ENCODE peak calls at places on chromosomes 2 and 18, in nine cellular contexts. T, D, V, W, N, P, S, J and X are unnamed samples.

GRCh38 chr18:7958081-7958896 is 391.2 kb downstream of the PTPRM start:
- DNase-seq in T (no peak), D (no peak), V (no peak), W (no peak), N (no peak), P (no peak), S (peak; percentile 20), J (no peak), X (no peak)

GRCh38 chr2:170878061-170878460 is 51.0 kb upstream of the GORASP2 start:
- DNase-seq in T (no peak), D (no peak), V (no peak), W (no peak), N (no peak), P (no peak), S (no peak), J (no peak), X (no peak)

GRCh38 chr18:51195602-51196115 is 1.8 kb downstream of the MEX3C start:
- DNase-seq in T (no peak), D (peak; percentile 18), V (no peak), W (no peak), N (peak; percentile 94), P (no peak), S (no peak), J (peak; percentile 87), X (peak; percentile 49)

GRCh38 chr2:84970956-84971798 is at the start of gene KCMF1:
- DNase-seq in T (no peak), D (no peak), V (peak; percentile 20), W (peak; percentile 95), N (peak; percentile 73), P (peak; percentile 62), S (no peak), J (peak; percentile 92), X (peak; percentile 85)

GRCh38 chr2:52117299-52117698 is 1085.4 kb upstream of the NRXN1 start:
- DNase-seq in T (peak; percentile 5), D (no peak), V (no peak), W (no peak), N (no peak), P (no peak), S (no peak), J (no peak), X (no peak)

GRCh38 chr2:219497495-219498279 is 1.0 kb upstream of the GMPPA start:
- DNase-seq in T (no peak), D (peak; percentile 88), V (peak; percentile 24), W (peak; percentile 95), N (peak; percentile 77), P (peak; percentile 80), S (no peak), J (peak; percentile 76), X (peak; percentile 90)

GRCh38 chr2:190627881-190628412 is 20.9 kb upstream of the NAB1 start:
- DNase-seq in T (no peak), D (no peak), V (peak; percentile 42), W (peak; percentile 85), N (peak; percentile 50), P (no peak), S (no peak), J (peak; percentile 46), X (no peak)

GRCh38 chr18:8424481-8424880 is 184.8 kb upstream of the RAB12 start:
- DNase-seq in T (no peak), D (no peak), V (no peak), W (no peak), N (no peak), P (no peak), S (no peak), J (no peak), X (no peak)

GRCh38 chr18:80253236-80253635 is 5.9 kb upstream of the PARD6G start:
- DNase-seq in T (no peak), D (no peak), V (no peak), W (no peak), N (no peak), P (no peak), S (no peak), J (no peak), X (no peak)

GRCh38 chr2:39782591-39782990 is 3.5 kb upstream of the THUMPD2 start:
- DNase-seq in T (no peak), D (no peak), V (no peak), W (no peak), N (no peak), P (no peak), S (no peak), J (no peak), X (no peak)

GRCh38 chr18:22349317-22349898 is 68.3 kb downstream of the CTAGE1 start:
- DNase-seq in T (no peak), D (no peak), V (no peak), W (no peak), N (no peak), P (no peak), S (no peak), J (peak; percentile 28), X (no peak)

GRCh38 chr2:204024503-204024902 is 87.9 kb downstream of the ICOS start:
- DNase-seq in T (peak; percentile 18), D (peak; percentile 10), V (peak; percentile 40), W (no peak), N (peak; percentile 73), P (no peak), S (no peak), J (peak; percentile 50), X (peak; percentile 27)

GRCh38 chr2:144675731-144676130 is 155.8 kb upstream of the ZEB2 start:
- DNase-seq in T (no peak), D (no peak), V (no peak), W (no peak), N (no peak), P (no peak), S (no peak), J (no peak), X (no peak)

GRCh38 chr2:100959225-100959880 is 42.7 kb upstream of the RPL31 start:
- DNase-seq in T (no peak), D (no peak), V (no peak), W (no peak), N (no peak), P (no peak), S (no peak), J (no peak), X (no peak)

GRCh38 chr2:3959372-3959771 is 256.0 kb downstream of the DCDC2C start:
- DNase-seq in T (peak; percentile 17), D (peak; percentile 46), V (no peak), W (no peak), N (peak; percentile 68), P (no peak), S (no peak), J (peak; percentile 60), X (no peak)

GRCh38 chr2:233802132-233802815 is 24.1 kb downstream of the MROH2A start:
- DNase-seq in T (no peak), D (no peak), V (no peak), W (no peak), N (no peak), P (no peak), S (no peak), J (no peak), X (no peak)

GRCh38 chr18:402129-402528 is 98.4 kb downstream of the COLEC12 start:
- DNase-seq in T (no peak), D (no peak), V (no peak), W (no peak), N (no peak), P (no peak), S (no peak), J (no peak), X (no peak)

GRCh38 chr2:204849887-204850286 is 304.6 kb downstream of the PARD3B start:
- DNase-seq in T (no peak), D (no peak), V (no peak), W (no peak), N (no peak), P (no peak), S (no peak), J (no peak), X (no peak)

GRCh38 chr2:101793277-101793969 is 95.9 kb downstream of the MAP4K4 start:
- DNase-seq in T (no peak), D (no peak), V (peak; percentile 64), W (no peak), N (peak; percentile 80), P (no peak), S (no peak), J (peak; percentile 76), X (no peak)

DNA sequence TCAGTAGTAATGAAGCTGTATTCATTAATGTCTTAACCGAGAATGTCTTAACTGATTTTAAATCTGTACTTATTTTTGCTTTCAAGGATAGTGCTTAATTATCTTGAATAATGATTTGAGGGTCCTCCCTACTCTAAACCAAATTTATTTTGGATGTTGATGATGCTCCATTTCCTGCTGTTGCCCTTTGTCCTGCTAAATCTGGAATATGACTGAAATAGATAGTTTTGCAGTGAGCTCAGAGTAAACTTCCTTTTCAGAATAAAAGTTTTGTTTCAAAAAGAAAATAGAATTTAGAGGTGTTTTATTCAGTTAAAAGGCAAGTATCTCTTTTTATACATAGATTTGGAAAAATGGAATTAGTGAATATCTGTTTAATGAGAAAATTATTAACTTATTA is 8.1 kb downstream of the NBEAL1 start:
- DNase-seq in T (no peak), D (no peak), V (no peak), W (no peak), N (no peak), P (no peak), S (no peak), J (no peak), X (no peak)
- H3K27ac ChIP-seq in T (no peak overlapping the region), D (no peak overlapping the region), V (peak overlapping the region; percentile 8), W (peak overlapping the region; percentile 38), N (no peak overlapping the region), P (peak overlapping the region; percentile 13), S (peak overlapping the region; percentile 18), J (no peak overlapping the region), X (no peak overlapping the region)

GRCh38 chr2:231181848-231182247 is 16.6 kb upstream of the ARMC9 start:
- DNase-seq in T (peak; percentile 45), D (peak; percentile 33), V (no peak), W (no peak), N (no peak), P (no peak), S (peak; percentile 52), J (no peak), X (peak; percentile 89)
- TF ChIP-seq CTCF in T (no peak), D (no peak), V (no peak), W (no peak), N (no peak), P (peak; percentile 9), S (no peak), J (no peak), X (no peak)

GRCh38 chr2:44772670-44773378 is 168.7 kb upstream of the SIX3 start:
- DNase-seq in T (no peak), D (no peak), V (no peak), W (no peak), N (no peak), P (no peak), S (no peak), J (peak; percentile 76), X (peak; percentile 84)
- H3K4me3 ChIP-seq in T (no peak overlapping the region), D (no peak overlapping the region), V (no peak overlapping the region), W (no peak overlapping the region), N (no peak overlapping the region), P (no peak overlapping the region), S (no peak overlapping the region), J (peak overlapping the region; percentile 22), X (no peak overlapping the region)

GRCh38 chr18:48163184-48164095 is 233.0 kb upstream of the SMAD2 start:
- DNase-seq in T (no peak), D (no peak), V (no peak), W (no peak), N (no peak), P (no peak), S (no peak), J (no peak), X (peak; percentile 61)
- H3K27ac ChIP-seq in T (no peak overlapping the region), D (no peak overlapping the region), V (no peak overlapping the region), W (no peak overlapping the region), N (no peak overlapping the region), P (peak overlapping the region; percentile 96), S (no peak overlapping the region), J (no peak overlapping the region), X (peak overlapping the region; percentile 23)

GRCh38 chr18:55781481-55781957 is 193.5 kb upstream of the TCF4 start:
- DNase-seq in T (peak; percentile 13), D (peak; percentile 7), V (peak; percentile 83), W (no peak), N (peak; percentile 83), P (no peak), S (no peak), J (peak; percentile 72), X (peak; percentile 76)
- TF ChIP-seq CTCF in T (peak; percentile 30), D (peak; percentile 36), V (peak; percentile 73), W (peak; percentile 48), N (peak; percentile 89), P (peak; percentile 28), S (no peak), J (peak; percentile 80), X (peak; percentile 87)